ENCODE peak calls at places on chromosomes 3 and 15, in nine cellular contexts. One of them, this sample, is unnamed.

GRCh38 chr3:17307482-17307881 is 422.7 kb downstream of the PLCL2 start:
- DNase-seq in RWPE2: no peak
- DNase-seq in A549: peak
- DNase-seq in psoas muscle: no peak
- DNase-seq in hypothalamus: no peak
- DNase-seq in NCI-H2171: no peak
- DNase-seq in NCI-H774: no peak
- DNase-seq in fibroblast of mammary gland: no peak
- DNase-seq in lower lobe of right lung: no peak
- DNase-seq in this sample: no peak

GRCh38 chr3:195151866-195152526 is 119.0 kb downstream of the XXYLT1 start:
- DNase-seq in lower lobe of right lung: no peak
- DNase-seq in hypothalamus: no peak
- DNase-seq in NCI-H774: no peak
- DNase-seq in RWPE2: no peak
- DNase-seq in NCI-H2171: no peak
- DNase-seq in psoas muscle: no peak
- DNase-seq in A549: peak
- DNase-seq in fibroblast of mammary gland: peak
- DNase-seq in this sample: peak

GRCh38 chr3:142931222-142931621 is 32.3 kb downstream of the PAQR9 start:
- DNase-seq in hypothalamus: no peak
- DNase-seq in RWPE2: no peak
- DNase-seq in NCI-H774: no peak
- DNase-seq in fibroblast of mammary gland: no peak
- DNase-seq in lower lobe of right lung: no peak
- DNase-seq in A549: peak
- DNase-seq in psoas muscle: no peak
- DNase-seq in NCI-H2171: no peak
- DNase-seq in this sample: peak

GRCh38 chr3:87084868-87085267 is 93.9 kb upstream of the VGLL3 start:
- DNase-seq in RWPE2: no peak
- DNase-seq in A549: no peak
- DNase-seq in NCI-H774: no peak
- DNase-seq in fibroblast of mammary gland: no peak
- DNase-seq in NCI-H2171: no peak
- DNase-seq in psoas muscle: no peak
- DNase-seq in lower lobe of right lung: no peak
- DNase-seq in hypothalamus: no peak
- DNase-seq in this sample: no peak

GRCh38 chr3:122969585-122970453 is 57.7 kb downstream of the SEMA5B start:
- DNase-seq in NCI-H774: no peak
- DNase-seq in lower lobe of right lung: no peak
- DNase-seq in hypothalamus: no peak
- DNase-seq in A549: no peak
- DNase-seq in fibroblast of mammary gland: peak
- DNase-seq in RWPE2: no peak
- DNase-seq in psoas muscle: no peak
- DNase-seq in NCI-H2171: no peak
- DNase-seq in this sample: peak

GRCh38 chr3:6447166-6447801 is 413.6 kb upstream of the GRM7 start:
- DNase-seq in NCI-H2171: no peak
- DNase-seq in hypothalamus: no peak
- DNase-seq in fibroblast of mammary gland: no peak
- DNase-seq in lower lobe of right lung: no peak
- DNase-seq in RWPE2: no peak
- DNase-seq in NCI-H774: no peak
- DNase-seq in psoas muscle: no peak
- DNase-seq in A549: no peak
- DNase-seq in this sample: no peak

GRCh38 chr3:63278171-63278999 is at the start of gene SYNPR:
- DNase-seq in RWPE2: no peak
- DNase-seq in NCI-H774: no peak
- DNase-seq in fibroblast of mammary gland: no peak
- DNase-seq in NCI-H2171: no peak
- DNase-seq in psoas muscle: no peak
- DNase-seq in hypothalamus: no peak
- DNase-seq in lower lobe of right lung: no peak
- DNase-seq in A549: no peak
- DNase-seq in this sample: no peak

GRCh38 chr3:49653016-49653415 is 21.1 kb upstream of the APEH start:
- DNase-seq in fibroblast of mammary gland: no peak
- DNase-seq in RWPE2: no peak
- DNase-seq in hypothalamus: no peak
- DNase-seq in A549: no peak
- DNase-seq in NCI-H2171: no peak
- DNase-seq in lower lobe of right lung: no peak
- DNase-seq in NCI-H774: no peak
- DNase-seq in psoas muscle: no peak
- DNase-seq in this sample: no peak

GRCh38 chr15:50116477-50116876 is 2.6 kb downstream of the ATP8B4 start:
- DNase-seq in NCI-H2171: no peak
- DNase-seq in psoas muscle: no peak
- DNase-seq in RWPE2: no peak
- DNase-seq in hypothalamus: no peak
- DNase-seq in A549: peak
- DNase-seq in NCI-H774: no peak
- DNase-seq in lower lobe of right lung: no peak
- DNase-seq in fibroblast of mammary gland: peak
- DNase-seq in this sample: peak

GRCh38 chr3:104018541-104018940 is 1348.2 kb upstream of the ALCAM start:
- DNase-seq in A549: no peak
- DNase-seq in NCI-H774: no peak
- DNase-seq in fibroblast of mammary gland: no peak
- DNase-seq in RWPE2: no peak
- DNase-seq in psoas muscle: no peak
- DNase-seq in NCI-H2171: no peak
- DNase-seq in hypothalamus: no peak
- DNase-seq in lower lobe of right lung: no peak
- DNase-seq in this sample: no peak

GRCh38 chr3:128517648-128518047 is 24.6 kb upstream of the GATA2 start:
- DNase-seq in hypothalamus: no peak
- DNase-seq in NCI-H2171: no peak
- DNase-seq in A549: no peak
- DNase-seq in NCI-H774: no peak
- DNase-seq in lower lobe of right lung: no peak
- DNase-seq in fibroblast of mammary gland: no peak
- DNase-seq in psoas muscle: no peak
- DNase-seq in RWPE2: no peak
- DNase-seq in this sample: no peak

GRCh38 chr15:25060996-25061620 is 106.3 kb downstream of the SNRPN start:
- DNase-seq in psoas muscle: no peak
- DNase-seq in A549: no peak
- DNase-seq in NCI-H774: no peak
- DNase-seq in fibroblast of mammary gland: no peak
- DNase-seq in hypothalamus: no peak
- DNase-seq in lower lobe of right lung: peak
- DNase-seq in NCI-H2171: no peak
- DNase-seq in RWPE2: peak
- DNase-seq in this sample: no peak

GRCh38 chr3:127761101-127761802 is 61.1 kb downstream of the MGLL start:
- DNase-seq in fibroblast of mammary gland: no peak
- DNase-seq in psoas muscle: no peak
- DNase-seq in NCI-H2171: no peak
- DNase-seq in A549: no peak
- DNase-seq in RWPE2: no peak
- DNase-seq in lower lobe of right lung: peak
- DNase-seq in NCI-H774: no peak
- DNase-seq in hypothalamus: peak
- DNase-seq in this sample: no peak

GRCh38 chr3:79140718-79141117 is 627.1 kb downstream of the ROBO1 start:
- DNase-seq in hypothalamus: no peak
- DNase-seq in A549: no peak
- DNase-seq in psoas muscle: no peak
- DNase-seq in fibroblast of mammary gland: peak
- DNase-seq in NCI-H2171: no peak
- DNase-seq in NCI-H774: no peak
- DNase-seq in lower lobe of right lung: no peak
- DNase-seq in RWPE2: no peak
- DNase-seq in this sample: peak

GRCh38 chr15:46394463-46394862 is 759.6 kb downstream of the SQOR start:
- DNase-seq in fibroblast of mammary gland: no peak
- DNase-seq in hypothalamus: no peak
- DNase-seq in psoas muscle: no peak
- DNase-seq in RWPE2: no peak
- DNase-seq in NCI-H774: no peak
- DNase-seq in NCI-H2171: no peak
- DNase-seq in lower lobe of right lung: no peak
- DNase-seq in A549: no peak
- DNase-seq in this sample: no peak

GRCh38 chr3:27657404-27657803 is 64.7 kb downstream of the EOMES start:
- DNase-seq in psoas muscle: no peak
- DNase-seq in A549: no peak
- DNase-seq in lower lobe of right lung: no peak
- DNase-seq in fibroblast of mammary gland: no peak
- DNase-seq in RWPE2: no peak
- DNase-seq in NCI-H774: no peak
- DNase-seq in NCI-H2171: no peak
- DNase-seq in hypothalamus: no peak
- DNase-seq in this sample: no peak

GRCh38 chr3:141237701-141238521 is 6.3 kb downstream of the PXYLP1 start:
- DNase-seq in lower lobe of right lung: peak
- DNase-seq in psoas muscle: peak
- DNase-seq in hypothalamus: peak
- DNase-seq in RWPE2: no peak
- DNase-seq in fibroblast of mammary gland: no peak
- DNase-seq in A549: no peak
- DNase-seq in NCI-H774: peak
- DNase-seq in NCI-H2171: no peak
- DNase-seq in this sample: no peak

GRCh38 chr3:176739169-176739568 is 458.1 kb downstream of the TBL1XR1 start:
- DNase-seq in lower lobe of right lung: no peak
- DNase-seq in RWPE2: no peak
- DNase-seq in NCI-H2171: no peak
- DNase-seq in NCI-H774: no peak
- DNase-seq in A549: no peak
- DNase-seq in hypothalamus: no peak
- DNase-seq in fibroblast of mammary gland: no peak
- DNase-seq in psoas muscle: no peak
- DNase-seq in this sample: no peak

GRCh38 chr15:32033186-32033890 is 3.0 kb downstream of the CHRNA7 start:
- DNase-seq in RWPE2: no peak
- DNase-seq in fibroblast of mammary gland: no peak
- DNase-seq in NCI-H774: no peak
- DNase-seq in psoas muscle: no peak
- DNase-seq in lower lobe of right lung: no peak
- DNase-seq in A549: no peak
- DNase-seq in hypothalamus: peak
- DNase-seq in NCI-H2171: no peak
- DNase-seq in this sample: no peak

GRCh38 chr3:32557640-32558352 is 12.9 kb downstream of the DYNC1LI1 start:
- DNase-seq in A549: peak
- DNase-seq in hypothalamus: no peak
- DNase-seq in lower lobe of right lung: no peak
- DNase-seq in fibroblast of mammary gland: no peak
- DNase-seq in RWPE2: no peak
- DNase-seq in NCI-H774: no peak
- DNase-seq in psoas muscle: no peak
- DNase-seq in NCI-H2171: no peak
- DNase-seq in this sample: no peak

GRCh38 chr3:127787071-127787490 is 35.2 kb downstream of the MGLL start:
- DNase-seq in lower lobe of right lung: no peak
- DNase-seq in hypothalamus: peak
- DNase-seq in A549: no peak
- DNase-seq in NCI-H774: no peak
- DNase-seq in NCI-H2171: no peak
- DNase-seq in psoas muscle: peak
- DNase-seq in fibroblast of mammary gland: peak
- DNase-seq in RWPE2: peak
- DNase-seq in this sample: peak

GRCh38 chr3:173618703-173619102 is 221.2 kb downstream of the NLGN1 start:
- DNase-seq in lower lobe of right lung: no peak
- DNase-seq in NCI-H2171: no peak
- DNase-seq in A549: no peak
- DNase-seq in psoas muscle: no peak
- DNase-seq in fibroblast of mammary gland: no peak
- DNase-seq in NCI-H774: no peak
- DNase-seq in RWPE2: no peak
- DNase-seq in hypothalamus: no peak
- DNase-seq in this sample: no peak

GRCh38 chr15:74170845-74171578 is 2.5 kb upstream of the ISLR start:
- DNase-seq in A549: no peak
- DNase-seq in psoas muscle: no peak
- DNase-seq in NCI-H2171: no peak
- DNase-seq in fibroblast of mammary gland: no peak
- DNase-seq in lower lobe of right lung: peak
- DNase-seq in RWPE2: peak
- DNase-seq in NCI-H774: no peak
- DNase-seq in hypothalamus: no peak
- DNase-seq in this sample: no peak

GRCh38 chr3:195236076-195236798 is 34.7 kb downstream of the XXYLT1 start:
- DNase-seq in lower lobe of right lung: peak
- DNase-seq in RWPE2: no peak
- DNase-seq in NCI-H774: no peak
- DNase-seq in psoas muscle: no peak
- DNase-seq in NCI-H2171: no peak
- DNase-seq in A549: no peak
- DNase-seq in hypothalamus: no peak
- DNase-seq in fibroblast of mammary gland: no peak
- DNase-seq in this sample: no peak

GRCh38 chr3:129064969-129065726 is 4.6 kb downstream of the GP9 start:
- DNase-seq in fibroblast of mammary gland: no peak
- DNase-seq in psoas muscle: no peak
- DNase-seq in A549: no peak
- DNase-seq in NCI-H2171: no peak
- DNase-seq in RWPE2: no peak
- DNase-seq in NCI-H774: no peak
- DNase-seq in hypothalamus: no peak
- DNase-seq in lower lobe of right lung: peak
- DNase-seq in this sample: no peak

GRCh38 chr3:15286022-15286421 is 46.4 kb downstream of the SH3BP5 start:
- DNase-seq in NCI-H2171: no peak
- DNase-seq in RWPE2: no peak
- DNase-seq in A549: no peak
- DNase-seq in NCI-H774: no peak
- DNase-seq in fibroblast of mammary gland: no peak
- DNase-seq in lower lobe of right lung: no peak
- DNase-seq in psoas muscle: no peak
- DNase-seq in hypothalamus: no peak
- DNase-seq in this sample: no peak

GRCh38 chr3:21718161-21718765 is 32.7 kb downstream of the ZNF385D start:
- DNase-seq in lower lobe of right lung: no peak
- DNase-seq in psoas muscle: no peak
- DNase-seq in NCI-H774: no peak
- DNase-seq in fibroblast of mammary gland: peak
- DNase-seq in RWPE2: no peak
- DNase-seq in hypothalamus: no peak
- DNase-seq in A549: no peak
- DNase-seq in NCI-H2171: no peak
- DNase-seq in this sample: peak

GRCh38 chr3:171365489-171365888 is 94.7 kb downstream of the TNIK start:
- DNase-seq in lower lobe of right lung: no peak
- DNase-seq in psoas muscle: no peak
- DNase-seq in NCI-H774: no peak
- DNase-seq in fibroblast of mammary gland: no peak
- DNase-seq in NCI-H2171: peak
- DNase-seq in RWPE2: no peak
- DNase-seq in A549: no peak
- DNase-seq in hypothalamus: no peak
- DNase-seq in this sample: no peak

GRCh38 chr3:196117809-196118208 is 35.9 kb upstream of the TFRC start:
- DNase-seq in hypothalamus: no peak
- DNase-seq in lower lobe of right lung: no peak
- DNase-seq in RWPE2: no peak
- DNase-seq in NCI-H774: no peak
- DNase-seq in psoas muscle: no peak
- DNase-seq in fibroblast of mammary gland: no peak
- DNase-seq in NCI-H2171: no peak
- DNase-seq in A549: no peak
- DNase-seq in this sample: no peak

GRCh38 chr15:63054985-63055384 is 12.4 kb downstream of the TPM1 start:
- DNase-seq in psoas muscle: no peak
- DNase-seq in hypothalamus: no peak
- DNase-seq in A549: peak
- DNase-seq in NCI-H774: no peak
- DNase-seq in RWPE2: no peak
- DNase-seq in NCI-H2171: no peak
- DNase-seq in fibroblast of mammary gland: no peak
- DNase-seq in lower lobe of right lung: no peak
- DNase-seq in this sample: no peak

GRCh38 chr3:33089515-33089914 is 7.4 kb downstream of the GLB1 start:
- DNase-seq in NCI-H774: no peak
- DNase-seq in hypothalamus: no peak
- DNase-seq in lower lobe of right lung: no peak
- DNase-seq in NCI-H2171: no peak
- DNase-seq in RWPE2: no peak
- DNase-seq in fibroblast of mammary gland: no peak
- DNase-seq in A549: no peak
- DNase-seq in psoas muscle: no peak
- DNase-seq in this sample: no peak

This sample was measured in AG08395.